ENCODE peak calls at places on chromosomes 3 and 15, in four cellular contexts. D is keratinocyte, J is astrocyte, H is cardiac muscle cell. V is an unnamed sample. For H3K9me3, the result is how much of the 10 kb centered on the place peaks cover.

GRCh38 chr3:72924055-72924454 is 36.2 kb downstream of the GXYLT2 start:
- DNase-seq in H (no peak), D (no peak), J (no peak), V (no peak)

GRCh38 chr3:141055536-141056445 is 4.6 kb downstream of the SPSB4 start:
- DNase-seq in H (no peak), D (no peak), J (no peak), V (no peak)

GRCh38 chr3:197496746-197497125 is 59.0 kb downstream of the BDH1 start:
- DNase-seq in D (no peak), J (no peak), H (no peak), V (no peak)

GRCh38 chr3:46068526-46068925 is 41.2 kb upstream of the XCR1 start:
- DNase-seq in J (no peak), H (no peak), D (no peak), V (no peak)

GRCh38 chr15:44529864-44530604 is 6.9 kb upstream of the EIF3J start:
- DNase-seq in H (no peak), J (no peak), D (no peak), V (no peak)

GRCh38 chr3:104578558-104578957 is 788.2 kb upstream of the ALCAM start:
- DNase-seq in J (no peak), D (no peak), H (no peak), V (no peak)

GRCh38 chr3:121228971-121229370 is 316.8 kb downstream of the POLQ start:
- DNase-seq in H (no peak), J (no peak), D (no peak), V (no peak)

GRCh38 chr3:71010731-71011455 is 572.6 kb downstream of the FOXP1 start:
- DNase-seq in D (no peak), H (no peak), J (no peak), V (peak)

GRCh38 chr3:24419067-24419791 is 75.4 kb downstream of the THRB start:
- DNase-seq in H (no peak), D (no peak), J (no peak), V (no peak)

GRCh38 chr3:2910997-2911396 is 199.2 kb downstream of the IL5RA start:
- DNase-seq in J (no peak), D (no peak), H (no peak), V (no peak)

GRCh38 chr15:90814193-90814811 is 54.1 kb upstream of the FURIN start:
- DNase-seq in D (no peak), J (peak), H (no peak), V (peak)

GRCh38 chr3:40597441-40597840 is 72.7 kb downstream of the ZNF621 start:
- DNase-seq in J (peak), H (peak), D (no peak), V (peak)

GRCh38 chr3:116614795-116615362 is 94.7 kb upstream of the TUSC7 start:
- DNase-seq in J (peak), H (peak), D (no peak), V (peak)

GRCh38 chr3:182891364-182891763 is 89.0 kb downstream of the DCUN1D1 start:
- DNase-seq in H (no peak), J (no peak), D (no peak), V (no peak)

GRCh38 chr3:16484216-16484615 is 29.3 kb downstream of the RFTN1 start:
- DNase-seq in J (peak), H (peak), D (no peak), V (no peak)

GRCh38 chr3:52518723-52519444 is 14.8 kb downstream of the NT5DC2 start:
- DNase-seq in J (no peak), H (peak), D (no peak), V (no peak)

GRCh38 chr3:124919756-124920155 is 14.8 kb downstream of the MUC13 start:
- DNase-seq in J (peak), D (no peak), H (peak), V (no peak)

GRCh38 chr3:116426036-116426435 is 19.3 kb downstream of the LSAMP start:
- DNase-seq in J (no peak), D (no peak), H (no peak), V (no peak)

GRCh38 chr3:149437286-149437685 is 37.2 kb upstream of the TM4SF4 start:
- DNase-seq in J (no peak), D (no peak), H (no peak), V (no peak)

GRCh38 chr3:8371955-8372600 is 129.5 kb upstream of the LMCD1 start:
- DNase-seq in D (no peak), H (peak), J (no peak), V (no peak)

GRCh38 chr15:82303956-82304640 is 41.5 kb downstream of the SAXO2 start:
- DNase-seq in H (no peak), J (no peak), D (no peak), V (no peak)

GRCh38 chr3:69326821-69327433 is 59.0 kb downstream of the FRMD4B start:
- DNase-seq in J (no peak), D (no peak), H (no peak), V (no peak)

GRCh38 chr3:112365035-112365434 is 32.1 kb downstream of the CD200 start:
- DNase-seq in H (no peak), D (no peak), J (no peak), V (peak)

GRCh38 chr3:162441716-162442115 is 945.1 kb downstream of the OTOL1 start:
- DNase-seq in H (peak), D (no peak), J (no peak), V (no peak)

GRCh38 chr3:75727985-75728384 is 57.4 kb downstream of the ZNF717 start:
- DNase-seq in D (no peak), H (no peak), J (no peak), V (no peak)
- H3K9me3 ChIP-seq in D (under half), H (under half), J (under half), V (under half)

GRCh38 chr15:40525855-40526254 is 39.0 kb downstream of the CCDC32 start:
- DNase-seq in D (no peak), H (no peak), J (no peak), V (no peak)
- H3K9me3 ChIP-seq in D (under half), H (under half), J (under half), V (under half)

GRCh38 chr3:146374146-146374545 is 95.2 kb downstream of the PLSCR2 start:
- DNase-seq in H (peak), D (no peak), J (no peak), V (no peak)

GRCh38 chr3:146371902-146372301 is 97.5 kb downstream of the PLSCR2 start:
- DNase-seq in D (no peak), J (no peak), H (no peak), V (no peak)

DNA sequence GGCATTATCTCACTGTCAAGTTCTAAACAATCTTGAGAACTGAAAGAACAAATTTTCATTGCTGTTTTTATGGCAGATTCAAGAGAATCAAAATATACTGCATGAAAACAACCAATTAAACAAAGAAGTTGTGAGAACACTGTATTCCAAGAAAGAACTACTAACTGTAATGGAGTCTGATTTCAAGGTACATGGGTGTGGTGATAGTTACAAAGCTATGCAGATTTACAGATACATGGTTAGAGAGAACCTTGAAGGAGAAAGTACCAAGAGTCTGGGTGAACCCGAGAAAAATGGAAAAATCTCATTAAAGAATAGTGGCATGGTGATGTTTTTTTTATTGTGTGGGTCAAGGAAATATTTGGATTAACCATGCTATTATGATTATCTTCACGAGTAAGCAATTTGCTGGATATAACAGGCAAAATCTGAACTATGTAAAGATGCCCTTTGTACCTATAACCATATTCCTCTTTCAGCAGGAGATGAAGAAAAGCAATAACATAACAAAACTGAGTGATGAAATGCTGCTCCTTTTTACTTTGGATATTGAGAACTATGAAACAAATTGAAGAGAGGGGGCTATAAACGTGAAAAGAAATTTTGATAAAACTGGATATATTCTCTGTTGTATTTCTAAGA is 100.4 kb downstream of the PLSCR2 start:
- DNase-seq in J (no peak), H (no peak), D (no peak), V (no peak)
- H3K9me3 ChIP-seq in J (under half), H (under half), D (under half), V (under half)

GRCh38 chr3:194076486-194076885 is 59.5 kb upstream of the HES1 start:
- DNase-seq in J (no peak), D (no peak), H (no peak), V (no peak)
- H3K9me3 ChIP-seq in J (under half), D (under half), H (under half), V (under half)

DNA sequence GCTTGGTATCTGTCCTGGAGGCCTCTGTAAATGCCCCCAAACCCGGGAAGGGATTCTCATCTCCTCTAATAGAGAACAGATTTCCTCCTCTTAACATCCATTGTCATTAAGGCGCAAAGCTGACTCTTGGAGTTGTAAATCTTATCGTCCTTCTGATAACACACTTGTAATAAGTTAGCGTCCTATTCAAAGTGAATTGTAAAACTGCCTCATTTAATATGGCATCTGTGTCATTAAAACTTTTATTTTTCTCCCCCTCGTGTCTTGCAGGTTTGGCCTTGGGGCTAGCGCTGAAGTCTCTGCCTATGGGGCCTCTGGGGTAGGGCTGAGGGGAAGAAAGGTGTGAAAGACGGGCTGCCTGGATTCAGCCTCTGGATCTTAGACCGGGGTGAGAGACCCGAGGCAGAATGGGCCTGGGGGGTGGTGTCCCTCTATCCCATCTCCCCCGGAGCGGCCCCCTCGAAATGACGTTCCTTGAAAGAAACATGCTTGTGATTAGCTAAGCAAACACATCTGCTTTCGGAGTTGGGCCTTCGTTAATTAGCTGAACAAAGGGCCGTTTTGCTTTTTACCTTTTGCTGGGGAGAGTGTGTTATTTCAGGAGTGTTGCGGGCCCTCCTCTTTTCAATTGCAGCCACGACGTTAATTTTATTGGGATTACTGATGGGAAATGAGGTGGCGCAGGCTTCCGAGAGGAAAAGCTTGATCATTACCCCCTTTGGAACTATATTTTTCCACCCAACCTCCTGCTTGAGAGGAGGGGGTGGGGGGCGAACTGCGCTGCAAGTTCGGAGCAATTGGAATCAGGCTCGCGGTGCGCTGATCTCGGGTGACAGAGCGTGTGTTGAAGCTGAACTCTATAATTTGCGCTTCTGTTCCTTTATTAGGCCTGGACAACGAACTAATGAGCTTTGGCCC is 12.4 kb downstream of the NR2F2 start:
- DNase-seq in D (no peak), J (peak), H (peak), V (no peak)
- H3K9me3 ChIP-seq in D (under half), J (under half), H (under half), V (under half)

GRCh38 chr3:126085841-126086240 is 1.9 kb upstream of the SLC41A3 start:
- DNase-seq in D (no peak), J (no peak), H (no peak), V (no peak)
- H3K9me3 ChIP-seq in D (under half), J (under half), H (under half), V (under half)

GRCh38 chr3:48269592-48269991 is 28.7 kb downstream of the ZNF589 start:
- DNase-seq in D (no peak), H (no peak), J (no peak), V (no peak)
- H3K9me3 ChIP-seq in D (under half), H (under half), J (under half), V (under half)

GRCh38 chr3:78995087-78995486 is 772.7 kb downstream of the ROBO1 start:
- DNase-seq in D (no peak), H (no peak), J (no peak), V (no peak)
- H3K9me3 ChIP-seq in D (under half), H (under half), J (under half), V (under half)